ENCODE peak calls at places on chromosomes 6 and 20, in eight cellular contexts. One of them, this sample, is unnamed.

GRCh38 chr6:126721581-126722145 is 381.7 kb downstream of the CENPW start:
- DNase-seq in HCT116: peak
- DNase-seq in HL-60: no peak
- DNase-seq in sigmoid colon: no peak
- DNase-seq in transverse colon: no peak
- DNase-seq in H1: no peak
- DNase-seq in prostate gland: no peak
- DNase-seq in GM23338: no peak
- DNase-seq in this sample: no peak

GRCh38 chr6:135094403-135094821 is 39.8 kb upstream of the HBS1L start:
- DNase-seq in HCT116: no peak
- DNase-seq in HL-60: peak
- DNase-seq in sigmoid colon: no peak
- DNase-seq in transverse colon: no peak
- DNase-seq in H1: no peak
- DNase-seq in prostate gland: no peak
- DNase-seq in GM23338: no peak
- DNase-seq in this sample: no peak

GRCh38 chr20:51653226-51653625 is 110.7 kb upstream of the NFATC2 start:
- DNase-seq in HCT116: no peak
- DNase-seq in HL-60: no peak
- DNase-seq in sigmoid colon: no peak
- DNase-seq in transverse colon: no peak
- DNase-seq in H1: no peak
- DNase-seq in prostate gland: no peak
- DNase-seq in GM23338: no peak
- DNase-seq in this sample: no peak

GRCh38 chr6:118146584-118146983 is 239.5 kb downstream of the SLC35F1 start:
- DNase-seq in HCT116: no peak
- DNase-seq in HL-60: no peak
- DNase-seq in sigmoid colon: no peak
- DNase-seq in transverse colon: no peak
- DNase-seq in H1: no peak
- DNase-seq in prostate gland: no peak
- DNase-seq in GM23338: no peak
- DNase-seq in this sample: no peak

GRCh38 chr6:136539967-136540366 is 10.3 kb downstream of the MAP7 start:
- DNase-seq in HCT116: no peak
- DNase-seq in HL-60: no peak
- DNase-seq in sigmoid colon: no peak
- DNase-seq in transverse colon: no peak
- DNase-seq in H1: no peak
- DNase-seq in prostate gland: no peak
- DNase-seq in GM23338: no peak
- DNase-seq in this sample: no peak

GRCh38 chr20:38219006-38219950 is 41.3 kb downstream of the KIAA1755 start:
- DNase-seq in HCT116: no peak
- DNase-seq in HL-60: no peak
- DNase-seq in sigmoid colon: peak
- DNase-seq in transverse colon: no peak
- DNase-seq in H1: no peak
- DNase-seq in prostate gland: no peak
- DNase-seq in GM23338: no peak
- DNase-seq in this sample: no peak

GRCh38 chr6:37496951-37497885 is 2.5 kb downstream of the CCDC167 start:
- DNase-seq in HCT116: no peak
- DNase-seq in HL-60: no peak
- DNase-seq in sigmoid colon: no peak
- DNase-seq in transverse colon: no peak
- DNase-seq in H1: no peak
- DNase-seq in prostate gland: no peak
- DNase-seq in GM23338: no peak
- DNase-seq in this sample: no peak

GRCh38 chr6:165568326-165568725 is 94.7 kb downstream of the PDE10A start:
- DNase-seq in HCT116: no peak
- DNase-seq in HL-60: no peak
- DNase-seq in sigmoid colon: no peak
- DNase-seq in transverse colon: no peak
- DNase-seq in H1: no peak
- DNase-seq in prostate gland: no peak
- DNase-seq in GM23338: no peak
- DNase-seq in this sample: no peak

GRCh38 chr6:158353851-158354508 is 41.7 kb downstream of the TULP4 start:
- DNase-seq in HCT116: no peak
- DNase-seq in HL-60: no peak
- DNase-seq in sigmoid colon: no peak
- DNase-seq in transverse colon: no peak
- DNase-seq in H1: no peak
- DNase-seq in prostate gland: no peak
- DNase-seq in GM23338: no peak
- DNase-seq in this sample: no peak

GRCh38 chr6:137261393-137262154 is 42.4 kb upstream of the IFNGR1 start:
- DNase-seq in HCT116: no peak
- DNase-seq in HL-60: no peak
- DNase-seq in sigmoid colon: no peak
- DNase-seq in transverse colon: no peak
- DNase-seq in H1: no peak
- DNase-seq in prostate gland: peak
- DNase-seq in GM23338: no peak
- DNase-seq in this sample: no peak

GRCh38 chr6:119267506-119267905 is 82.1 kb downstream of the MAN1A1 start:
- DNase-seq in HCT116: no peak
- DNase-seq in HL-60: no peak
- DNase-seq in sigmoid colon: no peak
- DNase-seq in transverse colon: no peak
- DNase-seq in H1: no peak
- DNase-seq in prostate gland: no peak
- DNase-seq in GM23338: no peak
- DNase-seq in this sample: no peak

GRCh38 chr6:126091507-126091906 is 105.2 kb downstream of the TRMT11 start:
- DNase-seq in HCT116: no peak
- DNase-seq in HL-60: no peak
- DNase-seq in sigmoid colon: no peak
- DNase-seq in transverse colon: no peak
- DNase-seq in H1: no peak
- DNase-seq in prostate gland: no peak
- DNase-seq in GM23338: peak
- DNase-seq in this sample: no peak

GRCh38 chr6:154164397-154164796 is 125.4 kb downstream of the OPRM1 start:
- DNase-seq in HCT116: no peak
- DNase-seq in HL-60: no peak
- DNase-seq in sigmoid colon: peak
- DNase-seq in transverse colon: no peak
- DNase-seq in H1: no peak
- DNase-seq in prostate gland: peak
- DNase-seq in GM23338: no peak
- DNase-seq in this sample: no peak

GRCh38 chr6:107819976-107820551 is 4.0 kb downstream of the SCML4 start:
- DNase-seq in HCT116: no peak
- DNase-seq in HL-60: no peak
- DNase-seq in sigmoid colon: no peak
- DNase-seq in transverse colon: peak
- DNase-seq in H1: no peak
- DNase-seq in prostate gland: peak
- DNase-seq in GM23338: peak
- DNase-seq in this sample: no peak

GRCh38 chr20:56689852-56690485 is 60.9 kb downstream of the TFAP2C start:
- DNase-seq in HCT116: no peak
- DNase-seq in HL-60: no peak
- DNase-seq in sigmoid colon: no peak
- DNase-seq in transverse colon: no peak
- DNase-seq in H1: no peak
- DNase-seq in prostate gland: no peak
- DNase-seq in GM23338: no peak
- DNase-seq in this sample: no peak

GRCh38 chr6:71531006-71531405 is 242.4 kb downstream of the OGFRL1 start:
- DNase-seq in HCT116: no peak
- DNase-seq in HL-60: no peak
- DNase-seq in sigmoid colon: no peak
- DNase-seq in transverse colon: no peak
- DNase-seq in H1: no peak
- DNase-seq in prostate gland: no peak
- DNase-seq in GM23338: no peak
- DNase-seq in this sample: no peak

GRCh38 chr6:34090495-34090894 is 55.4 kb downstream of the GRM4 start:
- DNase-seq in HCT116: no peak
- DNase-seq in HL-60: no peak
- DNase-seq in sigmoid colon: no peak
- DNase-seq in transverse colon: no peak
- DNase-seq in H1: no peak
- DNase-seq in prostate gland: no peak
- DNase-seq in GM23338: no peak
- DNase-seq in this sample: no peak

GRCh38 chr6:150142657-150143501 is at the start of gene PPP1R14C:
- DNase-seq in HCT116: no peak
- DNase-seq in HL-60: no peak
- DNase-seq in sigmoid colon: no peak
- DNase-seq in transverse colon: peak
- DNase-seq in H1: no peak
- DNase-seq in prostate gland: no peak
- DNase-seq in GM23338: peak
- DNase-seq in this sample: no peak

GRCh38 chr20:57902478-57902877 is 192.7 kb upstream of the PMEPA1 start:
- DNase-seq in HCT116: no peak
- DNase-seq in HL-60: no peak
- DNase-seq in sigmoid colon: no peak
- DNase-seq in transverse colon: no peak
- DNase-seq in H1: no peak
- DNase-seq in prostate gland: no peak
- DNase-seq in GM23338: no peak
- DNase-seq in this sample: no peak

GRCh38 chr6:14817068-14817467 is 428.8 kb upstream of the JARID2 start:
- DNase-seq in HCT116: no peak
- DNase-seq in HL-60: no peak
- DNase-seq in sigmoid colon: no peak
- DNase-seq in transverse colon: no peak
- DNase-seq in H1: no peak
- DNase-seq in prostate gland: no peak
- DNase-seq in GM23338: no peak
- DNase-seq in this sample: no peak

GRCh38 chr20:38473353-38473795 is 731 bp downstream of the RALGAPB start:
- DNase-seq in HCT116: no peak
- DNase-seq in HL-60: peak
- DNase-seq in sigmoid colon: no peak
- DNase-seq in transverse colon: no peak
- DNase-seq in H1: no peak
- DNase-seq in prostate gland: peak
- DNase-seq in GM23338: no peak
- DNase-seq in this sample: peak

GRCh38 chr20:31593221-31594001 is 11.7 kb upstream of the ID1 start:
- DNase-seq in HCT116: peak
- DNase-seq in HL-60: no peak
- DNase-seq in sigmoid colon: no peak
- DNase-seq in transverse colon: peak
- DNase-seq in H1: no peak
- DNase-seq in prostate gland: no peak
- DNase-seq in GM23338: no peak
- DNase-seq in this sample: peak

GRCh38 chr20:31590717-31591225 is 14.3 kb upstream of the ID1 start:
- DNase-seq in HCT116: no peak
- DNase-seq in HL-60: no peak
- DNase-seq in sigmoid colon: no peak
- DNase-seq in transverse colon: no peak
- DNase-seq in H1: no peak
- DNase-seq in prostate gland: no peak
- DNase-seq in GM23338: peak
- DNase-seq in this sample: no peak

GRCh38 chr20:31587545-31588389 is 17.3 kb upstream of the ID1 start:
- DNase-seq in HCT116: no peak
- DNase-seq in HL-60: no peak
- DNase-seq in sigmoid colon: no peak
- DNase-seq in transverse colon: peak
- DNase-seq in H1: no peak
- DNase-seq in prostate gland: no peak
- DNase-seq in GM23338: peak
- DNase-seq in this sample: peak
- TF ChIP-seq POLR2AphosphoS5 in HCT116: no peak
- TF ChIP-seq POLR2AphosphoS5 in HL-60: no peak
- TF ChIP-seq POLR2AphosphoS5 in sigmoid colon: no peak
- TF ChIP-seq POLR2AphosphoS5 in transverse colon: no peak
- TF ChIP-seq POLR2AphosphoS5 in H1: no peak
- TF ChIP-seq POLR2AphosphoS5 in prostate gland: no peak
- TF ChIP-seq POLR2AphosphoS5 in GM23338: no peak
- TF ChIP-seq POLR2AphosphoS5 in this sample: peak

GRCh38 chr6:32196682-32197616 is 4.5 kb upstream of the GPSM3 start:
- DNase-seq in HCT116: no peak
- DNase-seq in HL-60: no peak
- DNase-seq in sigmoid colon: peak
- DNase-seq in transverse colon: peak
- DNase-seq in H1: no peak
- DNase-seq in prostate gland: no peak
- DNase-seq in GM23338: peak
- DNase-seq in this sample: no peak
- TF ChIP-seq CTCF in HCT116: peak
- TF ChIP-seq CTCF in HL-60: no peak
- TF ChIP-seq CTCF in sigmoid colon: no peak
- TF ChIP-seq CTCF in transverse colon: no peak
- TF ChIP-seq CTCF in H1: no peak
- TF ChIP-seq CTCF in prostate gland: no peak
- TF ChIP-seq CTCF in GM23338: peak
- TF ChIP-seq CTCF in this sample: no peak

GRCh38 chr20:11248691-11249178 is 574.9 kb upstream of the JAG1 start:
- DNase-seq in HCT116: no peak
- DNase-seq in HL-60: no peak
- DNase-seq in sigmoid colon: no peak
- DNase-seq in transverse colon: no peak
- DNase-seq in H1: no peak
- DNase-seq in prostate gland: no peak
- DNase-seq in GM23338: no peak
- DNase-seq in this sample: no peak
- H3K27ac ChIP-seq in HCT116: no peak
- H3K27ac ChIP-seq in HL-60: no peak
- H3K27ac ChIP-seq in sigmoid colon: no peak
- H3K27ac ChIP-seq in transverse colon: no peak
- H3K27ac ChIP-seq in H1: no peak
- H3K27ac ChIP-seq in prostate gland: no peak
- H3K27ac ChIP-seq in GM23338: no peak
- H3K27ac ChIP-seq in this sample: no peak

GRCh38 chr20:44075950-44076232 is 111.1 kb downstream of the JPH2 start:
- DNase-seq in HCT116: no peak
- DNase-seq in HL-60: no peak
- DNase-seq in sigmoid colon: no peak
- DNase-seq in transverse colon: no peak
- DNase-seq in H1: no peak
- DNase-seq in prostate gland: no peak
- DNase-seq in GM23338: no peak
- DNase-seq in this sample: no peak

GRCh38 chr20:44073675-44074071 is 113.3 kb downstream of the JPH2 start:
- DNase-seq in HCT116: no peak
- DNase-seq in HL-60: no peak
- DNase-seq in sigmoid colon: no peak
- DNase-seq in transverse colon: no peak
- DNase-seq in H1: no peak
- DNase-seq in prostate gland: no peak
- DNase-seq in GM23338: no peak
- DNase-seq in this sample: no peak

GRCh38 chr20:44075191-44075949 is 111.6 kb downstream of the JPH2 start:
- DNase-seq in HCT116: no peak
- DNase-seq in HL-60: peak
- DNase-seq in sigmoid colon: no peak
- DNase-seq in transverse colon: no peak
- DNase-seq in H1: no peak
- DNase-seq in prostate gland: no peak
- DNase-seq in GM23338: no peak
- DNase-seq in this sample: peak

GRCh38 chr20:44073011-44073674 is 113.8 kb downstream of the JPH2 start:
- DNase-seq in HCT116: no peak
- DNase-seq in HL-60: no peak
- DNase-seq in sigmoid colon: no peak
- DNase-seq in transverse colon: no peak
- DNase-seq in H1: no peak
- DNase-seq in prostate gland: no peak
- DNase-seq in GM23338: no peak
- DNase-seq in this sample: peak

GRCh38 chr20:44074252-44075151 is 112.5 kb downstream of the JPH2 start:
- DNase-seq in HCT116: no peak
- DNase-seq in HL-60: peak
- DNase-seq in sigmoid colon: no peak
- DNase-seq in transverse colon: no peak
- DNase-seq in H1: no peak
- DNase-seq in prostate gland: no peak
- DNase-seq in GM23338: no peak
- DNase-seq in this sample: peak
- TF ChIP-seq POLR2AphosphoS5 in HCT116: no peak
- TF ChIP-seq POLR2AphosphoS5 in HL-60: no peak
- TF ChIP-seq POLR2AphosphoS5 in sigmoid colon: no peak
- TF ChIP-seq POLR2AphosphoS5 in transverse colon: no peak
- TF ChIP-seq POLR2AphosphoS5 in H1: no peak
- TF ChIP-seq POLR2AphosphoS5 in prostate gland: no peak
- TF ChIP-seq POLR2AphosphoS5 in GM23338: no peak
- TF ChIP-seq POLR2AphosphoS5 in this sample: no peak